ENCODE peak calls at places on chromosomes 3 and 15, in six cellular contexts. L is C1 segment of cervical spinal cord, F is choroid plexus epithelial cell, T is RPMI8226, K is neural progenitor cell, A is heart left ventricle. Y is an unnamed sample.

GRCh38 chr15:85730001-85730820 is 64.5 kb downstream of the KLHL25 start:
- DNase-seq in L (no peak), F (peak; percentile 85), T (peak; percentile 72), K (peak; percentile 78), A (peak; percentile 34), Y (peak; percentile 66)

GRCh38 chr3:134348524-134348923 is 25.7 kb downstream of the AMOTL2 start:
- DNase-seq in L (peak; percentile 34), F (no peak), T (no peak), K (no peak), A (no peak), Y (no peak)

GRCh38 chr3:37074178-37074577 is 80.9 kb downstream of the MLH1 start:
- DNase-seq in L (no peak), F (peak; percentile 88), T (no peak), K (no peak), A (no peak), Y (no peak)

GRCh38 chr3:148962513-148962912 is 28.8 kb upstream of the GYG1 start:
- DNase-seq in L (no peak), F (peak; percentile 86), T (no peak), K (peak; percentile 23), A (no peak), Y (no peak)

GRCh38 chr3:197303452-197303851 is 5.0 kb upstream of the DLG1 start:
- DNase-seq in L (no peak), F (no peak), T (no peak), K (no peak), A (no peak), Y (no peak)

GRCh38 chr15:49521802-49522201 is 98.8 kb downstream of the FGF7 start:
- DNase-seq in L (no peak), F (peak; percentile 65), T (peak; percentile 5), K (no peak), A (no peak), Y (no peak)

GRCh38 chr3:10008588-10009344 is 17.5 kb upstream of the FANCD2 start:
- DNase-seq in L (peak; percentile 72), F (peak; percentile 83), T (peak; percentile 84), K (peak; percentile 90), A (peak; percentile 90), Y (peak; percentile 87)

GRCh38 chr3:4885322-4885721 is 93.9 kb upstream of the BHLHE40 start:
- DNase-seq in L (no peak), F (peak; percentile 77), T (no peak), K (no peak), A (no peak), Y (no peak)

GRCh38 chr3:53921296-53921695 is 29.6 kb upstream of the SELENOK start:
- DNase-seq in L (no peak), F (peak; percentile 47), T (peak; percentile 9), K (no peak), A (no peak), Y (no peak)

GRCh38 chr3:42660898-42661297 is 7.4 kb downstream of the ZBTB47 start:
- DNase-seq in L (no peak), F (no peak), T (peak; percentile 76), K (no peak), A (peak; percentile 43), Y (no peak)

GRCh38 chr3:72022027-72022426 is 237.1 kb upstream of the PROK2 start:
- DNase-seq in L (no peak), F (no peak), T (no peak), K (no peak), A (no peak), Y (no peak)

GRCh38 chr3:55668359-55668758 is 181.3 kb upstream of the WNT5A start:
- DNase-seq in L (no peak), F (peak; percentile 33), T (no peak), K (no peak), A (no peak), Y (no peak)

GRCh38 chr3:149576071-149576564 is 81.7 kb downstream of the WWTR1 start:
- DNase-seq in L (peak; percentile 62), F (peak; percentile 90), T (no peak), K (peak; percentile 50), A (peak; percentile 37), Y (no peak)

GRCh38 chr15:84883916-84884781 is at the start of gene SLC28A1:
- DNase-seq in L (no peak), F (no peak), T (peak; percentile 59), K (no peak), A (no peak), Y (no peak)

GRCh38 chr3:115671761-115672455 is 48.6 kb downstream of the GAP43 start:
- DNase-seq in L (no peak), F (peak; percentile 47), T (peak; percentile 46), K (no peak), A (no peak), Y (no peak)

GRCh38 chr15:77440378-77440999 is 19.8 kb downstream of the HMG20A start:
- DNase-seq in L (no peak), F (peak; percentile 77), T (no peak), K (no peak), A (no peak), Y (no peak)

GRCh38 chr3:149407898-149408297 is 30.4 kb upstream of the TM4SF1 start:
- DNase-seq in L (no peak), F (peak; percentile 54), T (no peak), K (no peak), A (no peak), Y (no peak)

Y was measured in prostate gland.